ENCODE peak calls at places on chromosomes 6 and 20, in seven cellular contexts. H, J, Q, T, C, I and Y are unnamed samples.

GRCh38 chr6:163667372-163668060 is 253.0 kb downstream of the QKI start:
- DNase-seq in H (peak), J (no peak), Q (peak), T (no peak), C (peak), I (peak), Y (peak)

GRCh38 chr6:28269492-28269891 is 2.5 kb downstream of the ZSCAN26 start:
- DNase-seq in H (peak), J (no peak), Q (no peak), T (no peak), C (peak), I (no peak), Y (no peak)

GRCh38 chr6:111477481-111477938 is 5.5 kb downstream of the REV3L start:
- DNase-seq in H (no peak), J (no peak), Q (no peak), T (no peak), C (peak), I (peak), Y (no peak)

GRCh38 chr6:35088281-35089215 is 52.6 kb downstream of the TCP11 start:
- DNase-seq in H (no peak), J (no peak), Q (no peak), T (peak), C (no peak), I (no peak), Y (no peak)

GRCh38 chr6:122869437-122870024 is 80.5 kb downstream of the SMPDL3A start:
- DNase-seq in H (peak), J (peak), Q (no peak), T (peak), C (peak), I (peak), Y (peak)

GRCh38 chr6:163263196-163263595 is 151.3 kb upstream of the QKI start:
- DNase-seq in H (peak), J (no peak), Q (no peak), T (no peak), C (peak), I (no peak), Y (no peak)

GRCh38 chr6:119339941-119340456 is 9.6 kb downstream of the MAN1A1 start:
- DNase-seq in H (no peak), J (no peak), Q (no peak), T (no peak), C (no peak), I (no peak), Y (no peak)

GRCh38 chr6:168734523-168734922 is 293.5 kb downstream of the SMOC2 start:
- DNase-seq in H (no peak), J (no peak), Q (no peak), T (no peak), C (no peak), I (no peak), Y (no peak)

GRCh38 chr6:4583026-4583425 is 193.2 kb upstream of the CDYL start:
- DNase-seq in H (no peak), J (no peak), Q (no peak), T (no peak), C (peak), I (no peak), Y (no peak)

GRCh38 chr6:140485740-140486467 is 1111.5 kb upstream of the CITED2 start:
- DNase-seq in H (peak), J (no peak), Q (no peak), T (no peak), C (peak), I (no peak), Y (peak)

GRCh38 chr6:135114355-135115145 is 59.9 kb upstream of the HBS1L start:
- DNase-seq in H (no peak), J (no peak), Q (no peak), T (no peak), C (no peak), I (peak), Y (peak)

GRCh38 chr20:23606652-23607049 is 934 bp upstream of the CST9 start:
- DNase-seq in H (peak), J (peak), Q (peak), T (peak), C (peak), I (peak), Y (peak)

GRCh38 chr20:33387177-33387576 is 14.1 kb downstream of the CDK5RAP1 start:
- DNase-seq in H (no peak), J (no peak), Q (no peak), T (no peak), C (peak), I (no peak), Y (no peak)

GRCh38 chr20:54335299-54335698 is 127.4 kb downstream of the PFDN4 start:
- DNase-seq in H (no peak), J (no peak), Q (no peak), T (no peak), C (peak), I (no peak), Y (no peak)

GRCh38 chr20:2742934-2743559 is 50.5 kb downstream of the EBF4 start:
- DNase-seq in H (peak), J (peak), Q (no peak), T (peak), C (peak), I (peak), Y (peak)

GRCh38 chr6:96116674-96117073 is 100.9 kb downstream of the FUT9 start:
- DNase-seq in H (no peak), J (peak), Q (no peak), T (no peak), C (no peak), I (peak), Y (peak)

GRCh38 chr6:33213166-33213988 is 5.1 kb downstream of the RING1 start:
- DNase-seq in H (no peak), J (peak), Q (no peak), T (no peak), C (no peak), I (no peak), Y (peak)

GRCh38 chr6:119390276-119390793 is 40.8 kb upstream of the MAN1A1 start:
- DNase-seq in H (no peak), J (no peak), Q (no peak), T (no peak), C (peak), I (no peak), Y (no peak)

GRCh38 chr6:1502041-1502440 is 107.7 kb upstream of the FOXC1 start:
- DNase-seq in H (no peak), J (no peak), Q (no peak), T (no peak), C (no peak), I (no peak), Y (no peak)

GRCh38 chr6:57256541-57256940 is 34.4 kb upstream of the RAB23 start:
- DNase-seq in H (peak), J (no peak), Q (no peak), T (no peak), C (peak), I (no peak), Y (no peak)

GRCh38 chr6:32952817-32953739 is at the start of gene HLA-DMA:
- DNase-seq in H (peak), J (peak), Q (peak), T (peak), C (peak), I (peak), Y (peak)

GRCh38 chr20:33132858-33133615 is 34.9 kb upstream of the BPIFA2 start:
- DNase-seq in H (no peak), J (peak), Q (no peak), T (no peak), C (no peak), I (no peak), Y (no peak)

GRCh38 chr6:16802071-16802470 is 40.8 kb upstream of the ATXN1 start:
- DNase-seq in H (peak), J (no peak), Q (peak), T (no peak), C (peak), I (no peak), Y (no peak)

GRCh38 chr6:152982768-152983636 is at the start of gene FBXO5:
- DNase-seq in H (peak), J (peak), Q (peak), T (peak), C (peak), I (peak), Y (peak)
- TF ChIP-seq CTCF in H (no peak), J (no peak), Q (no peak), T (no peak), C (no peak), I (no peak), Y (no peak)

GRCh38 chr20:52313335-52313963 is 121.9 kb upstream of the ZFP64 start:
- DNase-seq in H (peak), J (peak), Q (no peak), T (peak), C (peak), I (no peak), Y (no peak)
- TF ChIP-seq CTCF in H (peak), J (peak), Q (no peak), T (peak), C (peak), I (no peak), Y (no peak)

DNA sequence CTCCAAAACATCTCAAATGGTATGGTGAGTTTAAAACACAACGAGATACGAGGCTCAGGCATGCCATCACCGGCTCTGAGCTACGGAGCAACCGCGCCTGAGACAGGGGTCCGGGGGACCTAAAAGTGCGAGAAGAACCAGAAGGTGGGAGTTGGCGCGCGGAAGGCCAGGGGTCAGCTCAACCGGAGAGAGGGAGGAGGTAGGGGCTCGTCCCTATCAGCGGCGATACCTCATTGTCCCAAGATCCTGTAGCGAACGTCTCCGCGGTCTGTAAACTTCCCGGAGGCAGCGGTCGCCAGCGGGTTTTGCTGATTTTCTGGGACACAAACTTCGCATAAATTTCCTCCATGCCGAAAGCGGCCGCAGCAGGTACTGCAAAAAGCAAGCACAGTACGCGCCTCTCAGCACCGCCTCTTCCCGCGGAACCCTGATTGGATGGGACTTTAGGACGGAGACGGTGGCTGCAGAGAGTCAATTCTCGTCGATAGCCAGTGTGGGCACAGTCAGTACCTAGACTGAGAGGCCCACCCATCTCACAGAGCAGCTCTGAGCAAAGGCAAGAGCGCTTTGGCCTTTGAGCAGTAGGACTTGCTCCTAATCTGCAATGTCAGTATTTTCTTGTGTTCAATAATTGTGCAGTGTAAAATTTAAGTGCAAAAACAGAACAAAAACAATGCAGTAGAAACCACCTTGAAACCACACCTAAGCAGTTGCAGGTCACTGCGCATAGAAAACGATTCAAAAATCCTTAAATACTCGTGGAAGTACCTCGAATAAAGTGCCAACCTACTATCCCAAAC is at the start of gene NUP43:
- DNase-seq in H (peak), J (peak), Q (peak), T (peak), C (peak), I (peak), Y (peak)
- TF ChIP-seq CTCF in H (peak), J (peak), Q (no peak), T (peak), C (peak), I (no peak), Y (peak)

GRCh38 chr20:992801-993535 is 9.1 kb downstream of the RSPO4 start:
- DNase-seq in H (no peak), J (no peak), Q (no peak), T (no peak), C (no peak), I (no peak), Y (no peak)
- TF ChIP-seq CTCF in H (no peak), J (no peak), Q (no peak), T (no peak), C (no peak), I (no peak), Y (no peak)

GRCh38 chr20:19017104-19017690 is 195.2 kb upstream of the SLC24A3 start:
- DNase-seq in H (no peak), J (no peak), Q (peak), T (no peak), C (no peak), I (no peak), Y (no peak)

GRCh38 chr20:19021406-19022117 is 190.9 kb upstream of the SLC24A3 start:
- DNase-seq in H (no peak), J (no peak), Q (peak), T (no peak), C (no peak), I (no peak), Y (no peak)

GRCh38 chr20:19022791-19023448 is 189.5 kb upstream of the SLC24A3 start:
- DNase-seq in H (no peak), J (no peak), Q (peak), T (no peak), C (no peak), I (no peak), Y (no peak)

GRCh38 chr20:19022118-19022575 is 190.3 kb upstream of the SLC24A3 start:
- DNase-seq in H (no peak), J (no peak), Q (peak), T (no peak), C (no peak), I (no peak), Y (no peak)

DNA sequence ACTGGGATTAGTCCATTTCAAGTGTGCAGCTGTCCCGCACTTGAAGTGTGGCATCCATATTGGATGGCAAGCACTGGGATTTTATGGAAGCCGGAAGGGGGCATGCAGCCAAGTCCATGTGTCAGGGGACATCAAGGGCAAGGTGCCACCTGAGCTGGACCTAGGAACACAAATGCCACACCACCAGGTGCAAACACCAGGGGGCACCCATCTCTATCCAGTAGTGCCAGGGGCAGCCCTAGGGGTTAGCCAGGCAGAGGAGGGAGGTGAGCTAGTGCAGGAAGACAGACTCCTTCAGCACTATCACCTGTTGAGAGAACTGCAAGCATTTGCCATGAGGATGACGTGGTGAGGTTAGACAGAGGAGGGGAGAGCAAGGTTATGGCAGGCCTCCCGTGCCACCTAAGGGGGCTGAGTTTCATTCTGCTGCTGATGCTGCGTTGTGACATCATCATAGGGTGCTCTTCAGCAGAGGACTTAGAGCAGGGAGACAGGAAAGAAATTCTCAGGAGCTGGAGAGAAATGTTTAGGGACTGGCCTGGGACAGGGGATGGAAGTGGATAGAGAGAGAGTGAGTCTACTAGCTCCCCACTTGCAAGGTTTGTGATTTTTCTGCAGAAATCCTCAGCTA is 192.6 kb upstream of the SLC24A3 start:
- DNase-seq in H (no peak), J (no peak), Q (peak), T (no peak), C (no peak), I (no peak), Y (no peak)
- TF ChIP-seq CTCF in H (no peak), J (no peak), Q (no peak), T (peak), C (no peak), I (no peak), Y (no peak)

GRCh38 chr6:90146914-90147668 is 149.6 kb downstream of the BACH2 start:
- DNase-seq in H (no peak), J (no peak), Q (no peak), T (no peak), C (no peak), I (no peak), Y (no peak)
- TF ChIP-seq CTCF in H (no peak), J (no peak), Q (no peak), T (no peak), C (no peak), I (no peak), Y (no peak)

GRCh38 chr6:154446984-154447383 is 63.5 kb downstream of the CNKSR3 start:
- DNase-seq in H (no peak), J (no peak), Q (no peak), T (no peak), C (no peak), I (no peak), Y (no peak)

GRCh38 chr6:154445417-154445816 is 65.1 kb downstream of the CNKSR3 start:
- DNase-seq in H (no peak), J (no peak), Q (no peak), T (no peak), C (no peak), I (no peak), Y (no peak)

GRCh38 chr6:154447929-154448328 is 62.6 kb downstream of the CNKSR3 start:
- DNase-seq in H (peak), J (no peak), Q (no peak), T (no peak), C (peak), I (no peak), Y (no peak)

GRCh38 chr6:154450498-154450897 is 60.0 kb downstream of the CNKSR3 start:
- DNase-seq in H (no peak), J (no peak), Q (no peak), T (no peak), C (no peak), I (no peak), Y (no peak)

DNA sequence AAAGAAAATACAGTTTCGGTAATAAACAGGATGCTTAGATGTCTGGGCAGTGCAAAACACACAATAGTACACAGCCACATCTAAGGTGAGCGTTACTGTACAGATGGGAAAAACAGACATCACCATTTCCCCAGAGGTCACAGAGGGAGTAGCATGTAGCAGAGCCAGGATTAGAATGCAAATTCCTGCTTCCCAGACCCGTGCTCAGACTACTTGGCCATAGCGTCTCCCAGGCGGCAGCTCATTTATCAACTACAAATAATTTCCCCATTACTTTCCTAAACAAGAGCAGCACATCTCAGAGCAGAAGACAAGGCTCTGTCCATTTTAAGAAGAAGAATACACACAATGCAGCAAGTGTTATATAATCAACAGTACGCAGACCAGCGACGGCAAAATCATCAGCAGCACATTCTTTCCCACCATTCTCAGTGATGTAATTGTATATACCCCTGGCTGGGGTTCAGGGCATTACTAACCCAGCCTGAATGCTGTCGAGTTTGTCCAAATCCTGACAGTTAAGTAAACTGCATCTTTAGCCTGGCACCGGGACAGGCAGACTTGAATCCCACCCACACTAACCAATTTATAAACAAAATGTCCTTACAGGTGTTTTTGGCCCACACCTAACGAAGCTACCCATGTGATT is 61.9 kb downstream of the CNKSR3 start:
- DNase-seq in H (peak), J (peak), Q (no peak), T (no peak), C (peak), I (no peak), Y (no peak)
- TF ChIP-seq CTCF in H (peak), J (peak), Q (no peak), T (peak), C (peak), I (no peak), Y (no peak)

GRCh38 chr6:43497129-43497396 is 13.1 kb downstream of the LRRC73 start:
- DNase-seq in H (no peak), J (no peak), Q (no peak), T (no peak), C (no peak), I (no peak), Y (no peak)

GRCh38 chr6:43494321-43494720 is 15.8 kb downstream of the LRRC73 start:
- DNase-seq in H (no peak), J (no peak), Q (no peak), T (no peak), C (no peak), I (no peak), Y (no peak)

GRCh38 chr6:43494766-43495165 is 15.4 kb downstream of the LRRC73 start:
- DNase-seq in H (no peak), J (no peak), Q (no peak), T (no peak), C (no peak), I (no peak), Y (no peak)

GRCh38 chr6:43496370-43497128 is 13.6 kb downstream of the LRRC73 start:
- DNase-seq in H (peak), J (peak), Q (peak), T (peak), C (peak), I (peak), Y (peak)

DNA sequence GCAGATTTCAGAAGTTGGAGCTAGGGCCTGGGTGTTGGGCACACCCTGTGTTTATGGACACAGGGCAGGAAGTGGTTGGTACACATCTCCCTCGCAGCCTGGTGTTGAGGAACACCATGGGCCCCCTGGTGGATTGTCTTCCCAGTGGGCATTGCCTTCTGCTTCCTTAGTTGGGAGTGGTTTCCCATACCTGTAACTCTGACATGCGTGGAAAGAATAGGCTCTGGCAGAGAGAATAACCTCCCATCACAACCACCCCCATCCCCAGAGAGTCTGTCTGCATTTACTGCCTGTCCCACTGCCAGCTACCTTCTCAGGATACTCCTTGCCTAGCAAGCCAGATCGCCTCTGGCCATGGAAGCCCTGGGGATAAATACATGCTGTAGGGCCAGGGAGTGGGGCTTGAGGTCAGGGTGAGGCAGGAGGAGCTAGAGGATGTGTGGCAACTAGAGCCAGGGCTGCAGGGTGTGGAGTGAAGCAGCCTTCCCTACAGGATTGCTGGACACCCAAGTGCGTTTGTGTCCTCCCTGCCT is 14.7 kb downstream of the LRRC73 start:
- DNase-seq in H (no peak), J (no peak), Q (no peak), T (no peak), C (no peak), I (no peak), Y (no peak)
- TF ChIP-seq CTCF in H (peak), J (no peak), Q (no peak), T (peak), C (peak), I (peak), Y (no peak)